ENCODE peak calls at places on chromosome X, in eight cellular contexts. One of them, this sample, is unnamed.

GRCh38 chrX:30593435-30594200 is 16.1 kb upstream of the TASL start:
- DNase-seq in NCI-H1092: no peak
- DNase-seq in stimulated activated CD4-positive, alpha-beta T cell treated with anti-CD3 and anti-CD28 coated beads, TNF-alpha, amount 100 ng/mL, for 48 hours: no peak
- DNase-seq in DMS 273 treated with DMSO at 0.1 percent for 48 hours: no peak
- DNase-seq in Daoy: no peak
- DNase-seq in GM19239: no peak
- DNase-seq in activated T-helper 9 cell treated with anti-CD3 and anti-CD28 coated beads, Interleukin-2, amount 50 U/mL, for 16 hours: no peak
- DNase-seq in AG09309: no peak
- DNase-seq in this sample: no peak

GRCh38 chrX:31423575-31424284 is 351.9 kb upstream of the FTHL17 start:
- DNase-seq in AG09309: no peak
- DNase-seq in Daoy: peak; percentile 42
- DNase-seq in NCI-H1092: peak; percentile 64
- DNase-seq in GM19239: peak; percentile 1
- DNase-seq in stimulated activated CD4-positive, alpha-beta T cell treated with anti-CD3 and anti-CD28 coated beads, TNF-alpha, amount 100 ng/mL, for 48 hours: peak; percentile 1
- DNase-seq in activated T-helper 9 cell treated with anti-CD3 and anti-CD28 coated beads, Interleukin-2, amount 50 U/mL, for 16 hours: no peak
- DNase-seq in DMS 273 treated with DMSO at 0.1 percent for 48 hours: no peak
- DNase-seq in this sample: no peak

GRCh38 chrX:46554942-46555341 is 9.7 kb upstream of the ZNF674 start:
- DNase-seq in activated T-helper 9 cell treated with anti-CD3 and anti-CD28 coated beads, Interleukin-2, amount 50 U/mL, for 16 hours: no peak
- DNase-seq in AG09309: no peak
- DNase-seq in Daoy: no peak
- DNase-seq in GM19239: no peak
- DNase-seq in stimulated activated CD4-positive, alpha-beta T cell treated with anti-CD3 and anti-CD28 coated beads, TNF-alpha, amount 100 ng/mL, for 48 hours: no peak
- DNase-seq in NCI-H1092: no peak
- DNase-seq in DMS 273 treated with DMSO at 0.1 percent for 48 hours: no peak
- DNase-seq in this sample: no peak

GRCh38 chrX:47297874-47298273 is 65.1 kb downstream of the USP11 start:
- DNase-seq in activated T-helper 9 cell treated with anti-CD3 and anti-CD28 coated beads, Interleukin-2, amount 50 U/mL, for 16 hours: no peak
- DNase-seq in NCI-H1092: no peak
- DNase-seq in Daoy: no peak
- DNase-seq in stimulated activated CD4-positive, alpha-beta T cell treated with anti-CD3 and anti-CD28 coated beads, TNF-alpha, amount 100 ng/mL, for 48 hours: no peak
- DNase-seq in GM19239: no peak
- DNase-seq in DMS 273 treated with DMSO at 0.1 percent for 48 hours: no peak
- DNase-seq in AG09309: no peak
- DNase-seq in this sample: no peak

GRCh38 chrX:23333842-23334535 is 660 bp upstream of the PTCHD1 start:
- DNase-seq in AG09309: no peak
- DNase-seq in DMS 273 treated with DMSO at 0.1 percent for 48 hours: no peak
- DNase-seq in GM19239: no peak
- DNase-seq in stimulated activated CD4-positive, alpha-beta T cell treated with anti-CD3 and anti-CD28 coated beads, TNF-alpha, amount 100 ng/mL, for 48 hours: no peak
- DNase-seq in activated T-helper 9 cell treated with anti-CD3 and anti-CD28 coated beads, Interleukin-2, amount 50 U/mL, for 16 hours: no peak
- DNase-seq in NCI-H1092: no peak
- DNase-seq in Daoy: peak; percentile 5
- DNase-seq in this sample: no peak

GRCh38 chrX:115616943-115617563 is 56.1 kb downstream of the PLS3 start:
- DNase-seq in GM19239: no peak
- DNase-seq in AG09309: peak; percentile 59
- DNase-seq in NCI-H1092: no peak
- DNase-seq in DMS 273 treated with DMSO at 0.1 percent for 48 hours: no peak
- DNase-seq in stimulated activated CD4-positive, alpha-beta T cell treated with anti-CD3 and anti-CD28 coated beads, TNF-alpha, amount 100 ng/mL, for 48 hours: no peak
- DNase-seq in activated T-helper 9 cell treated with anti-CD3 and anti-CD28 coated beads, Interleukin-2, amount 50 U/mL, for 16 hours: no peak
- DNase-seq in Daoy: peak; percentile 82
- DNase-seq in this sample: no peak

GRCh38 chrX:130086414-130087207 is 23.7 kb downstream of the ELF4 start:
- DNase-seq in AG09309: no peak
- DNase-seq in DMS 273 treated with DMSO at 0.1 percent for 48 hours: no peak
- DNase-seq in NCI-H1092: no peak
- DNase-seq in GM19239: no peak
- DNase-seq in activated T-helper 9 cell treated with anti-CD3 and anti-CD28 coated beads, Interleukin-2, amount 50 U/mL, for 16 hours: peak; percentile 45
- DNase-seq in stimulated activated CD4-positive, alpha-beta T cell treated with anti-CD3 and anti-CD28 coated beads, TNF-alpha, amount 100 ng/mL, for 48 hours: no peak
- DNase-seq in Daoy: no peak
- DNase-seq in this sample: no peak

GRCh38 chrX:2931612-2932011 is 2.5 kb upstream of the ARSD start:
- DNase-seq in DMS 273 treated with DMSO at 0.1 percent for 48 hours: no peak
- DNase-seq in stimulated activated CD4-positive, alpha-beta T cell treated with anti-CD3 and anti-CD28 coated beads, TNF-alpha, amount 100 ng/mL, for 48 hours: no peak
- DNase-seq in GM19239: no peak
- DNase-seq in AG09309: no peak
- DNase-seq in Daoy: no peak
- DNase-seq in NCI-H1092: no peak
- DNase-seq in activated T-helper 9 cell treated with anti-CD3 and anti-CD28 coated beads, Interleukin-2, amount 50 U/mL, for 16 hours: no peak
- DNase-seq in this sample: no peak

GRCh38 chrX:46407753-46408130 is 137.5 kb downstream of the ZNF674 start:
- DNase-seq in GM19239: no peak
- DNase-seq in Daoy: peak; percentile 7
- DNase-seq in NCI-H1092: no peak
- DNase-seq in DMS 273 treated with DMSO at 0.1 percent for 48 hours: no peak
- DNase-seq in AG09309: peak; percentile 4
- DNase-seq in activated T-helper 9 cell treated with anti-CD3 and anti-CD28 coated beads, Interleukin-2, amount 50 U/mL, for 16 hours: no peak
- DNase-seq in stimulated activated CD4-positive, alpha-beta T cell treated with anti-CD3 and anti-CD28 coated beads, TNF-alpha, amount 100 ng/mL, for 48 hours: no peak
- DNase-seq in this sample: no peak

GRCh38 chrX:94831364-94831763 is 1157.4 kb downstream of the FAM133A start:
- DNase-seq in NCI-H1092: no peak
- DNase-seq in DMS 273 treated with DMSO at 0.1 percent for 48 hours: no peak
- DNase-seq in GM19239: no peak
- DNase-seq in Daoy: no peak
- DNase-seq in AG09309: no peak
- DNase-seq in activated T-helper 9 cell treated with anti-CD3 and anti-CD28 coated beads, Interleukin-2, amount 50 U/mL, for 16 hours: no peak
- DNase-seq in stimulated activated CD4-positive, alpha-beta T cell treated with anti-CD3 and anti-CD28 coated beads, TNF-alpha, amount 100 ng/mL, for 48 hours: no peak
- DNase-seq in this sample: no peak

GRCh38 chrX:16981980-16982379 is 35.5 kb downstream of the REPS2 start:
- DNase-seq in NCI-H1092: no peak
- DNase-seq in DMS 273 treated with DMSO at 0.1 percent for 48 hours: no peak
- DNase-seq in GM19239: no peak
- DNase-seq in AG09309: no peak
- DNase-seq in activated T-helper 9 cell treated with anti-CD3 and anti-CD28 coated beads, Interleukin-2, amount 50 U/mL, for 16 hours: no peak
- DNase-seq in stimulated activated CD4-positive, alpha-beta T cell treated with anti-CD3 and anti-CD28 coated beads, TNF-alpha, amount 100 ng/mL, for 48 hours: no peak
- DNase-seq in Daoy: no peak
- DNase-seq in this sample: no peak

GRCh38 chrX:9279271-9279596 is 185.6 kb upstream of the TBL1X start:
- DNase-seq in stimulated activated CD4-positive, alpha-beta T cell treated with anti-CD3 and anti-CD28 coated beads, TNF-alpha, amount 100 ng/mL, for 48 hours: no peak
- DNase-seq in NCI-H1092: no peak
- DNase-seq in activated T-helper 9 cell treated with anti-CD3 and anti-CD28 coated beads, Interleukin-2, amount 50 U/mL, for 16 hours: no peak
- DNase-seq in GM19239: no peak
- DNase-seq in Daoy: no peak
- DNase-seq in AG09309: no peak
- DNase-seq in DMS 273 treated with DMSO at 0.1 percent for 48 hours: no peak
- DNase-seq in this sample: no peak

GRCh38 chrX:104335765-104336164 is 81.0 kb upstream of the ESX1 start:
- DNase-seq in stimulated activated CD4-positive, alpha-beta T cell treated with anti-CD3 and anti-CD28 coated beads, TNF-alpha, amount 100 ng/mL, for 48 hours: no peak
- DNase-seq in NCI-H1092: no peak
- DNase-seq in activated T-helper 9 cell treated with anti-CD3 and anti-CD28 coated beads, Interleukin-2, amount 50 U/mL, for 16 hours: no peak
- DNase-seq in Daoy: peak; percentile 69
- DNase-seq in GM19239: no peak
- DNase-seq in DMS 273 treated with DMSO at 0.1 percent for 48 hours: no peak
- DNase-seq in AG09309: peak; percentile 68
- DNase-seq in this sample: no peak

GRCh38 chrX:128142745-128143144 is 90.5 kb upstream of the ACTRT1 start:
- DNase-seq in NCI-H1092: no peak
- DNase-seq in DMS 273 treated with DMSO at 0.1 percent for 48 hours: no peak
- DNase-seq in Daoy: no peak
- DNase-seq in GM19239: no peak
- DNase-seq in AG09309: no peak
- DNase-seq in activated T-helper 9 cell treated with anti-CD3 and anti-CD28 coated beads, Interleukin-2, amount 50 U/mL, for 16 hours: no peak
- DNase-seq in stimulated activated CD4-positive, alpha-beta T cell treated with anti-CD3 and anti-CD28 coated beads, TNF-alpha, amount 100 ng/mL, for 48 hours: no peak
- DNase-seq in this sample: no peak

GRCh38 chrX:63784346-63784901 is 590 bp downstream of the ARHGEF9 start:
- DNase-seq in activated T-helper 9 cell treated with anti-CD3 and anti-CD28 coated beads, Interleukin-2, amount 50 U/mL, for 16 hours: no peak
- DNase-seq in stimulated activated CD4-positive, alpha-beta T cell treated with anti-CD3 and anti-CD28 coated beads, TNF-alpha, amount 100 ng/mL, for 48 hours: no peak
- DNase-seq in Daoy: no peak
- DNase-seq in GM19239: no peak
- DNase-seq in AG09309: no peak
- DNase-seq in NCI-H1092: no peak
- DNase-seq in DMS 273 treated with DMSO at 0.1 percent for 48 hours: no peak
- DNase-seq in this sample: no peak

GRCh38 chrX:74286950-74287349 is 17.0 kb upstream of the ZCCHC13 start:
- DNase-seq in activated T-helper 9 cell treated with anti-CD3 and anti-CD28 coated beads, Interleukin-2, amount 50 U/mL, for 16 hours: no peak
- DNase-seq in Daoy: no peak
- DNase-seq in GM19239: no peak
- DNase-seq in DMS 273 treated with DMSO at 0.1 percent for 48 hours: no peak
- DNase-seq in stimulated activated CD4-positive, alpha-beta T cell treated with anti-CD3 and anti-CD28 coated beads, TNF-alpha, amount 100 ng/mL, for 48 hours: no peak
- DNase-seq in NCI-H1092: no peak
- DNase-seq in AG09309: peak; percentile 16
- DNase-seq in this sample: no peak

GRCh38 chrX:48956728-48957414 is 536 bp downstream of the OTUD5 start:
- DNase-seq in GM19239: no peak
- DNase-seq in DMS 273 treated with DMSO at 0.1 percent for 48 hours: no peak
- DNase-seq in AG09309: no peak
- DNase-seq in stimulated activated CD4-positive, alpha-beta T cell treated with anti-CD3 and anti-CD28 coated beads, TNF-alpha, amount 100 ng/mL, for 48 hours: no peak
- DNase-seq in activated T-helper 9 cell treated with anti-CD3 and anti-CD28 coated beads, Interleukin-2, amount 50 U/mL, for 16 hours: peak; percentile 45
- DNase-seq in NCI-H1092: no peak
- DNase-seq in Daoy: peak; percentile 9
- DNase-seq in this sample: no peak

GRCh38 chrX:15686818-15687685 is 22.4 kb upstream of the CLTRN start:
- DNase-seq in AG09309: peak; percentile 14
- DNase-seq in stimulated activated CD4-positive, alpha-beta T cell treated with anti-CD3 and anti-CD28 coated beads, TNF-alpha, amount 100 ng/mL, for 48 hours: peak; percentile 48
- DNase-seq in Daoy: peak; percentile 16
- DNase-seq in NCI-H1092: peak; percentile 56
- DNase-seq in activated T-helper 9 cell treated with anti-CD3 and anti-CD28 coated beads, Interleukin-2, amount 50 U/mL, for 16 hours: peak; percentile 19
- DNase-seq in GM19239: peak; percentile 5
- DNase-seq in DMS 273 treated with DMSO at 0.1 percent for 48 hours: no peak
- DNase-seq in this sample: peak; percentile 1

GRCh38 chrX:45479835-45480422 is 279.3 kb upstream of the DIPK2B start:
- DNase-seq in GM19239: no peak
- DNase-seq in AG09309: peak; percentile 75
- DNase-seq in Daoy: peak; percentile 81
- DNase-seq in activated T-helper 9 cell treated with anti-CD3 and anti-CD28 coated beads, Interleukin-2, amount 50 U/mL, for 16 hours: no peak
- DNase-seq in stimulated activated CD4-positive, alpha-beta T cell treated with anti-CD3 and anti-CD28 coated beads, TNF-alpha, amount 100 ng/mL, for 48 hours: no peak
- DNase-seq in DMS 273 treated with DMSO at 0.1 percent for 48 hours: no peak
- DNase-seq in NCI-H1092: no peak
- DNase-seq in this sample: no peak

GRCh38 chrX:136204571-136204970 is 46.6 kb downstream of the MAP7D3 start:
- DNase-seq in Daoy: peak; percentile 68
- DNase-seq in activated T-helper 9 cell treated with anti-CD3 and anti-CD28 coated beads, Interleukin-2, amount 50 U/mL, for 16 hours: no peak
- DNase-seq in stimulated activated CD4-positive, alpha-beta T cell treated with anti-CD3 and anti-CD28 coated beads, TNF-alpha, amount 100 ng/mL, for 48 hours: no peak
- DNase-seq in GM19239: no peak
- DNase-seq in AG09309: no peak
- DNase-seq in DMS 273 treated with DMSO at 0.1 percent for 48 hours: no peak
- DNase-seq in NCI-H1092: no peak
- DNase-seq in this sample: no peak

GRCh38 chrX:10833299-10834169 is 213.1 kb upstream of the MID1 start:
- DNase-seq in AG09309: no peak
- DNase-seq in DMS 273 treated with DMSO at 0.1 percent for 48 hours: no peak
- DNase-seq in stimulated activated CD4-positive, alpha-beta T cell treated with anti-CD3 and anti-CD28 coated beads, TNF-alpha, amount 100 ng/mL, for 48 hours: no peak
- DNase-seq in NCI-H1092: no peak
- DNase-seq in activated T-helper 9 cell treated with anti-CD3 and anti-CD28 coated beads, Interleukin-2, amount 50 U/mL, for 16 hours: no peak
- DNase-seq in Daoy: peak; percentile 7
- DNase-seq in GM19239: no peak
- DNase-seq in this sample: peak; percentile 19

GRCh38 chrX:113157496-113157895 is 316.9 kb upstream of the AMOT start:
- DNase-seq in activated T-helper 9 cell treated with anti-CD3 and anti-CD28 coated beads, Interleukin-2, amount 50 U/mL, for 16 hours: no peak
- DNase-seq in DMS 273 treated with DMSO at 0.1 percent for 48 hours: no peak
- DNase-seq in AG09309: no peak
- DNase-seq in Daoy: no peak
- DNase-seq in stimulated activated CD4-positive, alpha-beta T cell treated with anti-CD3 and anti-CD28 coated beads, TNF-alpha, amount 100 ng/mL, for 48 hours: no peak
- DNase-seq in NCI-H1092: no peak
- DNase-seq in GM19239: no peak
- DNase-seq in this sample: no peak

GRCh38 chrX:30170900-30171299 is 44.5 kb upstream of the MAGEB2 start:
- DNase-seq in activated T-helper 9 cell treated with anti-CD3 and anti-CD28 coated beads, Interleukin-2, amount 50 U/mL, for 16 hours: no peak
- DNase-seq in GM19239: no peak
- DNase-seq in Daoy: no peak
- DNase-seq in NCI-H1092: no peak
- DNase-seq in DMS 273 treated with DMSO at 0.1 percent for 48 hours: no peak
- DNase-seq in AG09309: no peak
- DNase-seq in stimulated activated CD4-positive, alpha-beta T cell treated with anti-CD3 and anti-CD28 coated beads, TNF-alpha, amount 100 ng/mL, for 48 hours: no peak
- DNase-seq in this sample: no peak

GRCh38 chrX:115350696-115351408 is 61.3 kb downstream of the LUZP4 start:
- DNase-seq in NCI-H1092: peak; percentile 41
- DNase-seq in stimulated activated CD4-positive, alpha-beta T cell treated with anti-CD3 and anti-CD28 coated beads, TNF-alpha, amount 100 ng/mL, for 48 hours: no peak
- DNase-seq in AG09309: peak; percentile 37
- DNase-seq in activated T-helper 9 cell treated with anti-CD3 and anti-CD28 coated beads, Interleukin-2, amount 50 U/mL, for 16 hours: no peak
- DNase-seq in GM19239: no peak
- DNase-seq in Daoy: no peak
- DNase-seq in DMS 273 treated with DMSO at 0.1 percent for 48 hours: no peak
- DNase-seq in this sample: no peak

GRCh38 chrX:11349661-11350337 is 56.6 kb downstream of the AMELX start:
- DNase-seq in AG09309: no peak
- DNase-seq in NCI-H1092: no peak
- DNase-seq in activated T-helper 9 cell treated with anti-CD3 and anti-CD28 coated beads, Interleukin-2, amount 50 U/mL, for 16 hours: no peak
- DNase-seq in stimulated activated CD4-positive, alpha-beta T cell treated with anti-CD3 and anti-CD28 coated beads, TNF-alpha, amount 100 ng/mL, for 48 hours: no peak
- DNase-seq in Daoy: no peak
- DNase-seq in GM19239: no peak
- DNase-seq in DMS 273 treated with DMSO at 0.1 percent for 48 hours: no peak
- DNase-seq in this sample: no peak